ENCODE peak calls at places on chromosomes 5 and 9, in eight cellular contexts. P is esophagus squamous epithelium, I is hepatocyte, Y is HFFc6, S is GM20000, U is epithelial cell of proximal tubule, N is upper lobe of right lung, H is omental fat pad. C is an unnamed sample.

GRCh38 chr9:92807757-92808725 is 43.4 kb upstream of the BICD2 start:
- DNase-seq in P (no peak), I (no peak), Y (no peak), S (peak; percentile 33), U (no peak), N (no peak), H (no peak), C (peak; percentile 30)

GRCh38 chr5:33936381-33937016 is at the start of gene RXFP3:
- DNase-seq in P (no peak), I (peak; percentile 14), Y (no peak), S (peak; percentile 44), U (no peak), N (no peak), H (no peak), C (no peak)

GRCh38 chr5:179313849-179314521 is 31.3 kb downstream of the ADAMTS2 start:
- DNase-seq in P (no peak), I (peak; percentile 73), Y (peak; percentile 91), S (no peak), U (no peak), N (peak; percentile 74), H (no peak), C (no peak)

GRCh38 chr5:68216737-68217231 is 1.2 kb downstream of the PIK3R1 start:
- DNase-seq in P (no peak), I (no peak), Y (no peak), S (no peak), U (no peak), N (no peak), H (no peak), C (no peak)

GRCh38 chr5:131509811-131510210 is 125.2 kb downstream of the RAPGEF6 start:
- DNase-seq in P (no peak), I (no peak), Y (no peak), S (no peak), U (no peak), N (no peak), H (no peak), C (no peak)

GRCh38 chr5:85452322-85453025 is 1067.8 kb upstream of the EDIL3 start:
- DNase-seq in P (no peak), I (peak; percentile 12), Y (no peak), S (no peak), U (no peak), N (no peak), H (no peak), C (no peak)

GRCh38 chr5:110088676-110089436 is 399.1 kb downstream of the MAN2A1 start:
- DNase-seq in P (no peak), I (no peak), Y (no peak), S (no peak), U (no peak), N (no peak), H (no peak), C (no peak)

GRCh38 chr9:85940832-85941616 is at the start of gene NAA35:
- DNase-seq in P (peak; percentile 84), I (peak; percentile 99), Y (peak; percentile 97), S (peak; percentile 98), U (peak; percentile 88), N (peak; percentile 99), H (peak; percentile 95), C (peak; percentile 97)

GRCh38 chr9:128001411-128002298 is 20.9 kb upstream of the EEIG1 start:
- DNase-seq in P (no peak), I (peak; percentile 56), Y (peak; percentile 92), S (no peak), U (no peak), N (no peak), H (no peak), C (no peak)

GRCh38 chr9:111658943-111659342 is 2.5 kb upstream of the GNG10 start:
- DNase-seq in P (no peak), I (peak; percentile 10), Y (no peak), S (no peak), U (no peak), N (no peak), H (no peak), C (no peak)

GRCh38 chr5:180540050-180540694 is 46.0 kb downstream of the CNOT6 start:
- DNase-seq in P (no peak), I (no peak), Y (no peak), S (peak; percentile 43), U (no peak), N (no peak), H (no peak), C (no peak)

GRCh38 chr9:73810585-73811215 is 659.0 kb downstream of the ANXA1 start:
- DNase-seq in P (no peak), I (no peak), Y (no peak), S (no peak), U (no peak), N (no peak), H (no peak), C (no peak)

GRCh38 chr5:146165469-146165868 is 17.0 kb downstream of the LARS1 start:
- DNase-seq in P (no peak), I (no peak), Y (peak; percentile 13), S (no peak), U (no peak), N (no peak), H (no peak), C (no peak)

GRCh38 chr5:88729476-88730182 is 153.4 kb downstream of the MEF2C start:
- DNase-seq in P (no peak), I (peak; percentile 86), Y (peak; percentile 67), S (no peak), U (no peak), N (no peak), H (no peak), C (no peak)

GRCh38 chr5:150129813-150130492 is 25.7 kb downstream of the PDGFRB start:
- DNase-seq in P (no peak), I (peak; percentile 81), Y (peak; percentile 56), S (peak; percentile 85), U (no peak), N (peak; percentile 82), H (peak; percentile 63), C (peak; percentile 29)

GRCh38 chr5:132760601-132761317 is 13.5 kb downstream of the CCNI2 start:
- DNase-seq in P (no peak), I (no peak), Y (no peak), S (no peak), U (no peak), N (no peak), H (no peak), C (no peak)

GRCh38 chr9:20405086-20405485 is 217.2 kb downstream of the MLLT3 start:
- DNase-seq in P (no peak), I (no peak), Y (no peak), S (no peak), U (no peak), N (no peak), H (no peak), C (no peak)

GRCh38 chr9:104836767-104837166 is 72.8 kb downstream of the NIPSNAP3B start:
- DNase-seq in P (no peak), I (peak; percentile 39), Y (no peak), S (no peak), U (no peak), N (no peak), H (no peak), C (no peak)

GRCh38 chr5:38551020-38552017 is 5.1 kb downstream of the LIFR start:
- DNase-seq in P (no peak), I (peak; percentile 65), Y (peak; percentile 40), S (peak; percentile 30), U (no peak), N (no peak), H (no peak), C (no peak)

GRCh38 chr5:177327539-177328522 is 16.1 kb upstream of the MXD3 start:
- DNase-seq in P (no peak), I (no peak), Y (no peak), S (no peak), U (no peak), N (peak; percentile 52), H (no peak), C (no peak)
- TF ChIP-seq CTCF in P (no peak), I (no peak), Y (no peak), S (no peak), U (no peak), N (no peak), H (no peak), C (no peak)

DNA sequence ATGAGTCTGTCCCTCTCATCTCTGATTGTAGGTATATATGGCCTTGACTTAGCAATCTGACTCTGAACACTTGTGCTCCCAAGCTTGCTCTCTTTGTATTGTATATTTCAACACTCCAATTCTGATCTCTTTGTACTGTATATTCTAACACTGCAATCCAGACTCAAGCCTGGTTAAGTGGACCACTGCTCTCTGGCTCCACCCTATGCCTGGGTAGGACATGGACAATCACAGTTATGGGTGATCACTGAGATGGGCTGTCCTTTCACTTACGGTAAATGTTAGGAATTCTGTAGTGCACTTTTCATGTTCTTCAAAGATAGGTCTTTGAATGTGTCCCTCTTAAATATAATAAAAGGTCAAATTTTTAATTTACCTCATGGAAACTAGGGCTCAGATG is 165.1 kb downstream of the TLR4 start:
- DNase-seq in P (no peak), I (no peak), Y (no peak), S (no peak), U (no peak), N (no peak), H (no peak), C (no peak)
- TF ChIP-seq CTCF in P (no peak), I (no peak), Y (no peak), S (no peak), U (peak; percentile 44), N (no peak), H (no peak), C (no peak)

DNA sequence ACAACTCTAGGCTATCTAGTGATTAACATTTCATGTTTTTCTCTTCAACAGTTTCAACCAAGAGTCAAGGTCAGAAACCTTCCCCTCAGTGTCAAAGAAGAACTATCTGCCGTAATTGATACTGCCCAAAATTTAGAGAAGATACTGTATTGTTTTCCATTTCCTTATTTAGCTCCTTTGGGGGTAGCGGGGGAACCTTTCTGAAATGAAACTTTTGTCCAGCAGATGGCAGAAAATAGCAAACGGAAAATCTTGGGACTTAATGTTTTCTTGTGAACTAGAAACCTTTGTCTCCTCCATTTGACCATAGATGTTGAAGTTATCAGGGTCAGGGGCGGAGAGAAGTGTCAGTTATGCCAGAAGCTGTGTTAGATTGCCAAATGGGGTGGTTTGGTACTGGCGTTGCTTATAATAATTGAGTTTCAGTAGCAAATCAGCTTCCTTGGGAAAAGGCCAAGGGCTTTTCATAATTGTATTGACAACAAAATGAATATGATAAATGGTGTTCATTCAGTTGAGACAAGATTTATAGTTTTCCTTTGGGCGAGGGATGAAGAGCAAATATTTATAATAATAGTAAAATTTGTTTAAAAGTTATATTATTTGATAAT is 101.7 kb upstream of the TLX3 start:
- DNase-seq in P (no peak), I (peak; percentile 48), Y (peak; percentile 46), S (peak; percentile 22), U (peak; percentile 16), N (no peak), H (no peak), C (no peak)
- TF ChIP-seq CTCF in P (no peak), I (peak; percentile 72), Y (peak; percentile 85), S (peak; percentile 34), U (peak; percentile 71), N (peak; percentile 57), H (no peak), C (no peak)

DNA sequence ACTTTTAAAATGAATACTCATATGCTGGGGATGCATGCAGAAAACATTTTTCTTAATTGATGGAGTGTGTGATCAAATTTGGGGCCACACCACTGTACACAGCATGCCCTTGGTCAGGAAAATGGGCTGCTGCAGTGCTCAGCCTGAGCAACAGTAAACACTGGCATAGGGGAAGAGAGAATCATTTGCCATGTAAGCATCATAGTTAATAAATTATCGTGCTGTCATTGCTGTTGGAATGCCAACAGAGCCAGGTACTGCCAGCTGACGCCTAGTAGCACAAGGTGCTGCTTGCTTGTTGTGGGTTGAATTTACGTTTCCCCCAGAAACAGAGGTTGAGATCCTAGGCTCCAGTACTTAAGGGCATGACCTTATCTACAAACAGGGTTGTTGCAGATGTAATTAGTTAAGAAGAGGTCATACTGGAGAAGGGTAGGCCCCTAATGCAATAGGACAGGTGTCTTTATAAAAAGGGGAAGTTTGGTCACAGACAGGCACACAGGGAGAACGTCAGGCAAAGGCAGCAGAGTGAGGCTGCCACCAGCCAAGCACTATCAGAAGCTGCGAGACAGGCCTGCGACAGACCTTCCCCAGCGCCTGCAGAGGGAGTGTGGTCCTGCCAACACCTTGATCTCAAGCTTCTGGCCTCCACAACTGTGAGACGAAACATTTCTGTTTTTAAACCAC is 25.3 kb downstream of the DAP start:
- DNase-seq in P (no peak), I (no peak), Y (no peak), S (peak; percentile 38), U (no peak), N (no peak), H (no peak), C (peak; percentile 32)
- TF ChIP-seq CTCF in P (no peak), I (no peak), Y (no peak), S (no peak), U (no peak), N (no peak), H (no peak), C (no peak)

C was measured in activated B cell treated with CpG ODN at 0.5 μM for 24 hours.